ENCODE peak calls at places on chromosomes 13 and 19, in five cellular contexts. One of them, this sample, is unnamed.

GRCh38 chr13:76189882-76190519 is 553.9 kb downstream of the LMO7 start:
- DNase-seq in caudate nucleus: no peak
- DNase-seq in A549: no peak
- DNase-seq in dorsolateral prefrontal cortex: no peak
- DNase-seq in aorta: no peak
- DNase-seq in this sample: no peak

GRCh38 chr19:16447015-16447384 is 24.8 kb downstream of the EPS15L1 start:
- DNase-seq in caudate nucleus: no peak
- DNase-seq in A549: no peak
- DNase-seq in dorsolateral prefrontal cortex: no peak
- DNase-seq in aorta: peak
- DNase-seq in this sample: no peak

GRCh38 chr13:29573190-29573589 is 22.3 kb downstream of the SLC7A1 start:
- DNase-seq in caudate nucleus: no peak
- DNase-seq in A549: no peak
- DNase-seq in dorsolateral prefrontal cortex: no peak
- DNase-seq in aorta: peak
- DNase-seq in this sample: no peak

GRCh38 chr13:41802684-41803554 is 158.0 kb downstream of the VWA8 start:
- DNase-seq in caudate nucleus: no peak
- DNase-seq in A549: no peak
- DNase-seq in dorsolateral prefrontal cortex: no peak
- DNase-seq in aorta: no peak
- DNase-seq in this sample: no peak

GRCh38 chr13:78437781-78438180 is 165.6 kb downstream of the POU4F1 start:
- DNase-seq in caudate nucleus: no peak
- DNase-seq in A549: no peak
- DNase-seq in dorsolateral prefrontal cortex: no peak
- DNase-seq in aorta: no peak
- DNase-seq in this sample: no peak

GRCh38 chr19:9862897-9863296 is 27.8 kb downstream of the PIN1 start:
- DNase-seq in caudate nucleus: no peak
- DNase-seq in A549: no peak
- DNase-seq in dorsolateral prefrontal cortex: no peak
- DNase-seq in aorta: no peak
- DNase-seq in this sample: no peak

GRCh38 chr13:91520952-91521351 is 122.5 kb downstream of the GPC5 start:
- DNase-seq in caudate nucleus: no peak
- DNase-seq in A549: no peak
- DNase-seq in dorsolateral prefrontal cortex: no peak
- DNase-seq in aorta: no peak
- DNase-seq in this sample: no peak

GRCh38 chr13:48567521-48568331 is 34.8 kb upstream of the RCBTB2 start:
- DNase-seq in caudate nucleus: no peak
- DNase-seq in A549: no peak
- DNase-seq in dorsolateral prefrontal cortex: no peak
- DNase-seq in aorta: no peak
- DNase-seq in this sample: no peak

GRCh38 chr13:90104764-90105163 is 1242.7 kb upstream of the MIR17HG start:
- DNase-seq in caudate nucleus: no peak
- DNase-seq in A549: no peak
- DNase-seq in dorsolateral prefrontal cortex: no peak
- DNase-seq in aorta: no peak
- DNase-seq in this sample: no peak

GRCh38 chr13:102799544-102800144 is 725 bp downstream of the BIVM start:
- DNase-seq in caudate nucleus: peak
- DNase-seq in A549: peak
- DNase-seq in dorsolateral prefrontal cortex: peak
- DNase-seq in aorta: peak
- DNase-seq in this sample: no peak

GRCh38 chr19:37989855-37990254 is 82.8 kb downstream of the SIPA1L3 start:
- DNase-seq in caudate nucleus: no peak
- DNase-seq in A549: no peak
- DNase-seq in dorsolateral prefrontal cortex: no peak
- DNase-seq in aorta: no peak
- DNase-seq in this sample: no peak

GRCh38 chr13:43085545-43085944 is 62.2 kb downstream of the DNAJC15 start:
- DNase-seq in caudate nucleus: no peak
- DNase-seq in A549: peak
- DNase-seq in dorsolateral prefrontal cortex: no peak
- DNase-seq in aorta: no peak
- DNase-seq in this sample: no peak

GRCh38 chr13:20177049-20177831 is 15.5 kb downstream of the GJB2 start:
- DNase-seq in caudate nucleus: no peak
- DNase-seq in A549: no peak
- DNase-seq in dorsolateral prefrontal cortex: no peak
- DNase-seq in aorta: no peak
- DNase-seq in this sample: no peak

GRCh38 chr13:91368676-91369425 is 21.4 kb downstream of the MIR17HG start:
- DNase-seq in caudate nucleus: no peak
- DNase-seq in A549: no peak
- DNase-seq in dorsolateral prefrontal cortex: no peak
- DNase-seq in aorta: no peak
- DNase-seq in this sample: no peak

GRCh38 chr13:44191504-44192171 is 182.0 kb upstream of the SERP2 start:
- DNase-seq in caudate nucleus: no peak
- DNase-seq in A549: peak
- DNase-seq in dorsolateral prefrontal cortex: no peak
- DNase-seq in aorta: no peak
- DNase-seq in this sample: no peak

GRCh38 chr13:69970521-69970920 is 137.1 kb upstream of the ATXN8OS start:
- DNase-seq in caudate nucleus: no peak
- DNase-seq in A549: peak
- DNase-seq in dorsolateral prefrontal cortex: no peak
- DNase-seq in aorta: no peak
- DNase-seq in this sample: no peak

GRCh38 chr19:17469092-17469370 is 1.3 kb upstream of the SLC27A1 start:
- DNase-seq in caudate nucleus: no peak
- DNase-seq in A549: no peak
- DNase-seq in dorsolateral prefrontal cortex: no peak
- DNase-seq in aorta: no peak
- DNase-seq in this sample: no peak

GRCh38 chr13:45055198-45055901 is 65.0 kb upstream of the GTF2F2 start:
- DNase-seq in caudate nucleus: no peak
- DNase-seq in A549: peak
- DNase-seq in dorsolateral prefrontal cortex: no peak
- DNase-seq in aorta: no peak
- DNase-seq in this sample: no peak

GRCh38 chr19:34475975-34476594 is 5.5 kb upstream of the WTIP start:
- DNase-seq in caudate nucleus: no peak
- DNase-seq in A549: no peak
- DNase-seq in dorsolateral prefrontal cortex: no peak
- DNase-seq in aorta: no peak
- DNase-seq in this sample: no peak

GRCh38 chr19:2793126-2793525 is 7.8 kb downstream of the THOP1 start:
- DNase-seq in caudate nucleus: no peak
- DNase-seq in A549: no peak
- DNase-seq in dorsolateral prefrontal cortex: no peak
- DNase-seq in aorta: no peak
- DNase-seq in this sample: no peak

GRCh38 chr13:32031025-32031814 is at the start of gene FRY:
- DNase-seq in caudate nucleus: peak
- DNase-seq in A549: peak
- DNase-seq in dorsolateral prefrontal cortex: peak
- DNase-seq in aorta: peak
- DNase-seq in this sample: peak

GRCh38 chr19:7870571-7871279 is 3.5 kb downstream of the PRR36 start:
- DNase-seq in caudate nucleus: peak
- DNase-seq in A549: peak
- DNase-seq in dorsolateral prefrontal cortex: no peak
- DNase-seq in aorta: peak
- DNase-seq in this sample: peak

GRCh38 chr13:45541806-45542205 is 73.7 kb downstream of the ERICH6B start:
- DNase-seq in caudate nucleus: no peak
- DNase-seq in A549: no peak
- DNase-seq in dorsolateral prefrontal cortex: no peak
- DNase-seq in aorta: no peak
- DNase-seq in this sample: no peak

GRCh38 chr19:45630463-45630862 is 8.7 kb downstream of the EML2 start:
- DNase-seq in caudate nucleus: no peak
- DNase-seq in A549: peak
- DNase-seq in dorsolateral prefrontal cortex: no peak
- DNase-seq in aorta: no peak
- DNase-seq in this sample: peak

GRCh38 chr13:44120814-44121505 is 241.3 kb downstream of the LACC1 start:
- DNase-seq in caudate nucleus: no peak
- DNase-seq in A549: no peak
- DNase-seq in dorsolateral prefrontal cortex: no peak
- DNase-seq in aorta: no peak
- DNase-seq in this sample: no peak

GRCh38 chr13:65540064-65540635 is 1690.0 kb downstream of the PCDH9 start:
- DNase-seq in caudate nucleus: no peak
- DNase-seq in A549: no peak
- DNase-seq in dorsolateral prefrontal cortex: no peak
- DNase-seq in aorta: no peak
- DNase-seq in this sample: no peak

DNA sequence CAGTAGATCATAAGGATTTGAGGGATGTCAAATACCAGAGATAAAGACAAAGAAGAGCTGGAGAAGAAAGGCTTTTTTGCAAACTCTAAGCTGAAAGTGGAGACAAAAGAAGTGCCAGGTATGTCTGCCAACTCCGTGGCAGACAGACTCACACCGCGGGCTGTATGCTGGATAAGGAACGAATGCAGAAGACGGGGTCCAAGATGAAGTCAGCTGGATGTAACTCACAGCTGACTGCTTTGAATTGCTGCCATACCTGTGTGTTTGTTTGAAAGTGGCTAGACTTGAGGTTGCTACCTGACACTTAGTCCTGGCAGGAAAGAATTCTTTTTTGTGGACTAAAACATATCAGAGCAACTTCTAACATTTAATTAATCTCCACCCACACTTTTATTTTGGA is 398.8 kb downstream of the DLEU7 start:
- DNase-seq in caudate nucleus: no peak
- DNase-seq in A549: no peak
- DNase-seq in dorsolateral prefrontal cortex: no peak
- DNase-seq in aorta: no peak
- DNase-seq in this sample: no peak
- H3K27ac ChIP-seq in caudate nucleus: no peak
- H3K27ac ChIP-seq in A549: no peak
- H3K27ac ChIP-seq in dorsolateral prefrontal cortex: no peak
- H3K27ac ChIP-seq in aorta: no peak
- H3K27ac ChIP-seq in this sample: no peak

GRCh38 chr13:110382229-110382628 is 75.1 kb downstream of the COL4A2 start:
- DNase-seq in caudate nucleus: no peak
- DNase-seq in A549: peak
- DNase-seq in dorsolateral prefrontal cortex: no peak
- DNase-seq in aorta: no peak
- DNase-seq in this sample: no peak

GRCh38 chr13:110380359-110381028 is 73.4 kb downstream of the COL4A2 start:
- DNase-seq in caudate nucleus: no peak
- DNase-seq in A549: peak
- DNase-seq in dorsolateral prefrontal cortex: no peak
- DNase-seq in aorta: no peak
- DNase-seq in this sample: no peak

GRCh38 chr13:110381029-110381360 is 73.9 kb downstream of the COL4A2 start:
- DNase-seq in caudate nucleus: no peak
- DNase-seq in A549: no peak
- DNase-seq in dorsolateral prefrontal cortex: no peak
- DNase-seq in aorta: no peak
- DNase-seq in this sample: no peak

GRCh38 chr13:110379358-110379757 is 72.3 kb downstream of the COL4A2 start:
- DNase-seq in caudate nucleus: no peak
- DNase-seq in A549: no peak
- DNase-seq in dorsolateral prefrontal cortex: no peak
- DNase-seq in aorta: no peak
- DNase-seq in this sample: no peak

GRCh38 chr13:110379905-110380341 is 72.8 kb downstream of the COL4A2 start:
- DNase-seq in caudate nucleus: no peak
- DNase-seq in A549: peak
- DNase-seq in dorsolateral prefrontal cortex: no peak
- DNase-seq in aorta: no peak
- DNase-seq in this sample: no peak
- H3K27ac ChIP-seq in caudate nucleus: no peak
- H3K27ac ChIP-seq in A549: peak
- H3K27ac ChIP-seq in dorsolateral prefrontal cortex: no peak
- H3K27ac ChIP-seq in aorta: no peak
- H3K27ac ChIP-seq in this sample: no peak

DNA sequence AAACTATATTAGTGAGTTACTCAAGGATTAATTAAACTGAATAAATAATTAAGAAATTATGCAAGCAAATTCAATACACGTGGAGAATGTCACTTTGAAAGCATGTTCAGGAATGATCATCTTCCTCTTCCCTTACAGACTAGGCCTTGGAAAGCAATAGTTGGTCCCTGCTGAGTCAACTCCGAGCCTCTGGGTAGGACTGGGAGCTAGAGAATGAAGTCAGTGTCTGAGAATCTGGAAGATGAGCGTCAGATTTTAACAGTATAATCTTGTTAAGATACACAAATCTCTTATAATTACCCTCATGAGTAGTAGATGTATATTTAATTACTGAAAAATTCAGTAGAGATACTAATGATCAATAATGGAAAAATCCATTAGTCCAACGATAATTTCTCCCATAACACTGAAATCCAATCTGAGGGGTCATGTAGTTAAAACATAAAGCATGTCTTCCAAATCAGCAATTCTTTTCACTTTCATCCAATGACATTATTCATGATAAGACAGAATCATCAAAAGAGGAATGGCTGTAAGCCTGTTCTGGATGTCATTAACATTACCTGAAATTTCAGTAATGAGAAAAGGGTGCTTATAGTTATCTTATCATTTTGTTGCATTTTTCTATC is 423.0 kb downstream of the DCT start:
- DNase-seq in caudate nucleus: no peak
- DNase-seq in A549: no peak
- DNase-seq in dorsolateral prefrontal cortex: no peak
- DNase-seq in aorta: no peak
- DNase-seq in this sample: no peak
- H3K27ac ChIP-seq in caudate nucleus: no peak
- H3K27ac ChIP-seq in A549: no peak
- H3K27ac ChIP-seq in dorsolateral prefrontal cortex: no peak
- H3K27ac ChIP-seq in aorta: no peak
- H3K27ac ChIP-seq in this sample: no peak

DNA sequence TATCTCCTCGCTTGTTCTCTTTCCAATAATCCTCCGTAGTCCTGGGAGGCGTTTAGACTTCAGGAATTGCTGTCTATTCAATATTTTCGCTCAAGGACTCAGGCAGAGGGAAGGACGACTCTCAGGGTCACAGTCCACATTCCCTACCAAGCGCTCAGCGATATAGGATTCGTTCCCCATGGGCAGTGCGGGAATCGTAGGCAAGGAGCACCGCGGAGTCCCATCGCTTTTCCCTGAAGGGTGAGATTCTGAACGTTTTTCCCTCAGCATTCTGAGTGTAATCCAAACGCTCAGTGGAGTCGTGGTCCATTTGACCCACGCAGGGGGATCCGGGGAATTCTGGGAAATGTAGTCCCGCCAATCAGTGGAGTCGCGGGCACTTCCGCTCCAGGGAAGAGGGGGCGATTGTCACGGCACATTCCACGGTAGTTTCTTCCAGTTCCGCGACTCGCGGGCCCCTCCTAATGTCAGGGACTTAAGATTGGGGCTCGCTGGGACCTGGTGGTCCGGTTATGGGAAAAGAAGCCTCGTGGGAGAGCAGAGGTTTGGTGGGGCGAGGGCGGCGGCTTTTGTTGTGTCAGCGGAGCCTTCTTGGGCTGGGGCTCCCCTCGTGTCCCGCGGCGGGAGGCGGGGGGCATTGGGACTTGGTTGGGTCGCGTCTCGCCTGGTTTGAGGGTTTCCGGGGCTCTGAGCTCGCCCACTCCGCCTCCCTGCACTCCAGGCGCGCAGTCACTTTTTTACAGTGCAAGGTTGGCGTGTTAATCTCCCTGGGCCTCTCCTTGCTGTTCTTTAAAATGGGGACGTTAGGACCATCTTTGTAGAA is at the start of gene ZNF234:
- DNase-seq in caudate nucleus: peak
- DNase-seq in A549: peak
- DNase-seq in dorsolateral prefrontal cortex: peak
- DNase-seq in aorta: peak
- DNase-seq in this sample: no peak
- H3K27ac ChIP-seq in caudate nucleus: peak
- H3K27ac ChIP-seq in A549: peak
- H3K27ac ChIP-seq in dorsolateral prefrontal cortex: peak
- H3K27ac ChIP-seq in aorta: no peak
- H3K27ac ChIP-seq in this sample: no peak